ENCODE peak calls at places on chromosome 10, in seven cellular contexts. R is A549, F is ascending aorta, O is heart left ventricle, H is GM23248, L is K562, V is mammary epithelial cell. N is an unnamed sample.

GRCh38 chr10:70430489-70431445 is 10.7 kb downstream of the NODAL start:
- DNase-seq in F (peak), O (no peak), L (no peak), V (peak), R (no peak), H (peak), N (no peak)

GRCh38 chr10:96998329-96998888 is 166.3 kb downstream of the LCOR start:
- DNase-seq in V (no peak), L (no peak), F (peak), H (peak), O (no peak), R (no peak), N (no peak)

GRCh38 chr10:69757553-69758309 is 44.0 kb upstream of the COL13A1 start:
- DNase-seq in H (peak), L (no peak), V (peak), F (peak), O (no peak), R (no peak), N (no peak)

GRCh38 chr10:101221479-101222246 is 7.6 kb downstream of the LBX1 start:
- DNase-seq in R (no peak), V (peak), L (no peak), H (no peak), F (no peak), O (no peak), N (no peak)

GRCh38 chr10:128481152-128481551 is 354.9 kb upstream of the MKI67 start:
- DNase-seq in L (no peak), H (no peak), O (no peak), R (no peak), F (no peak), V (no peak), N (no peak)

GRCh38 chr10:71779641-71780040 is 6.3 kb upstream of the VSIR start:
- DNase-seq in H (no peak), L (no peak), V (no peak), R (no peak), F (no peak), O (peak), N (no peak)

GRCh38 chr10:114311023-114311422 is 72.0 kb downstream of the VWA2 start:
- DNase-seq in F (peak), H (no peak), O (no peak), R (no peak), L (no peak), V (no peak), N (no peak)

GRCh38 chr10:15419279-15419874 is 48.3 kb upstream of the FAM171A1 start:
- DNase-seq in L (peak), F (no peak), R (no peak), V (peak), H (peak), O (no peak), N (peak)

GRCh38 chr10:13483073-13483472 is 45.7 kb downstream of the BEND7 start:
- DNase-seq in R (no peak), F (no peak), V (no peak), O (no peak), H (no peak), L (no peak), N (no peak)

GRCh38 chr10:58590152-58590551 is 77.5 kb downstream of the BICC1 start:
- DNase-seq in F (no peak), R (peak), L (no peak), H (peak), O (no peak), V (peak), N (no peak)

GRCh38 chr10:117373848-117374505 is 1.3 kb downstream of the PDZD8 start:
- DNase-seq in H (peak), F (peak), V (peak), O (peak), L (peak), R (peak), N (no peak)

GRCh38 chr10:24444337-24444736 is 235.4 kb downstream of the KIAA1217 start:
- DNase-seq in L (no peak), R (no peak), H (peak), V (peak), O (no peak), F (no peak), N (no peak)

GRCh38 chr10:4429538-4429937 is 396.5 kb upstream of the AKR1E2 start:
- DNase-seq in R (no peak), V (no peak), O (no peak), L (no peak), F (no peak), H (no peak), N (no peak)

GRCh38 chr10:28681345-28681763 is 4.0 kb downstream of the BAMBI start:
- DNase-seq in V (peak), H (no peak), R (no peak), L (no peak), O (no peak), F (peak), N (no peak)

GRCh38 chr10:71187600-71187999 is 24.8 kb upstream of the UNC5B start:
- DNase-seq in F (no peak), H (no peak), V (no peak), L (no peak), O (no peak), R (no peak), N (no peak)

GRCh38 chr10:58266003-58266825 is 1.5 kb downstream of the IPMK start:
- DNase-seq in O (no peak), V (peak), H (peak), R (peak), L (peak), F (no peak), N (no peak)

GRCh38 chr10:6678211-6678803 is 98.2 kb upstream of the PRKCQ start:
- DNase-seq in R (peak), V (peak), L (peak), F (peak), H (peak), O (no peak), N (peak)

GRCh38 chr10:98096316-98096715 is 38.1 kb upstream of the R3HCC1L start:
- DNase-seq in O (no peak), H (no peak), F (no peak), V (no peak), R (no peak), L (no peak), N (no peak)

GRCh38 chr10:80199828-80200227 is 5.5 kb downstream of the ANXA11 start:
- DNase-seq in L (no peak), O (no peak), H (peak), R (no peak), V (no peak), F (peak), N (no peak)

GRCh38 chr10:104109908-104110662 is 11.9 kb upstream of the SFR1 start:
- DNase-seq in F (no peak), V (peak), O (no peak), R (peak), L (no peak), H (peak), N (peak)
- H3K27ac ChIP-seq in F (no peak), V (peak), O (no peak), R (peak), L (no peak), H (peak), N (peak)

GRCh38 chr10:53023411-53023810 is 250.8 kb upstream of the MBL2 start:
- DNase-seq in L (no peak), O (no peak), R (no peak), F (no peak), V (no peak), H (no peak), N (no peak)
- H3K27ac ChIP-seq in L (no peak), O (no peak), R (no peak), F (no peak), V (no peak), H (no peak), N (no peak)

GRCh38 chr10:130137077-130137448 is 872 bp downstream of the GLRX3 start:
- DNase-seq in V (peak), L (no peak), F (no peak), H (peak), O (no peak), R (peak), N (no peak)

GRCh38 chr10:130137659-130138478 is 1.7 kb downstream of the GLRX3 start:
- DNase-seq in H (no peak), F (no peak), V (no peak), R (no peak), L (no peak), O (no peak), N (no peak)

GRCh38 chr10:130135676-130136213 is 446 bp upstream of the GLRX3 start:
- DNase-seq in F (peak), L (no peak), H (no peak), V (no peak), R (peak), O (no peak), N (no peak)

GRCh38 chr10:130138479-130138866 is 2.3 kb downstream of the GLRX3 start:
- DNase-seq in F (no peak), O (no peak), R (peak), H (peak), V (peak), L (peak), N (peak)

GRCh38 chr10:130136214-130137076 is at the start of gene GLRX3:
- DNase-seq in R (peak), O (peak), V (peak), F (peak), H (peak), L (peak), N (peak)
- H3K27ac ChIP-seq in R (peak), O (peak), V (peak), F (peak), H (peak), L (peak), N (peak)

GRCh38 chr10:95451568-95452524 is 109.3 kb downstream of the SORBS1 start:
- DNase-seq in H (no peak), L (no peak), R (no peak), V (peak), F (peak), O (no peak), N (no peak)
- H3K27ac ChIP-seq in H (no peak), L (no peak), R (no peak), V (peak), F (peak), O (peak), N (no peak)

DNA sequence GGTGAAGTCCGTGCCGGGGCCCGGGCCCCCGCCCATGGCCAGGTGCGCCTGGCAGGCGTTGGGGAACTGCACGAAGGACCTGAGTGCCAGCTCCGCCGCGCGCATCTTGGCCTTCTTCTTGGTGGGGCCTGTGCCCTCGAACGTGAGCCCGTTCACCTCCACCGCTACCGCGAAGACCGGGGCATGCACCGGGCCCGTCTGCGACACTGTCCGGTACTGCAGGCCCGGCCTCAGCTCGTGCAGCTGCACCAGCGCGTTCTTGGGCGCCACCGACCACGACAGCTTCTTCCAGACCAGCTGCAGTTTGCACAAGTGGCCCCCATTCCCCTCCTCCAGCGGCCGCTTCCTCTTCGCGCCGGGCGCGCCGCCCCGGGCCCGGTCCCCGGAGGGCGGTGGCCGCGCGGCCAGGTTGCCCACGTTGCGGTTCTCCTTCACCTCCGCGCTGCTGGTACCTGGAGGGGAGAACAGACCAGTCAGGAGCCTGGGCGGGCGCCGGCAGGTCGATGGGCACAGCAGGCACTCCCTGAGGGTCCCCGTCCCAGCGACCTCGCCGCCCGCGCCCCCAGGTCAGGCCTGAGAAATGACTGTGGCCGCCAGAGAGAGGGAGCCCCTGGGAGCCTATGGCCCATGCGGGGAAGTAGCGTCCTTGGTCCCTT is 307.4 kb downstream of the WDR37 start:
- DNase-seq in H (no peak), O (no peak), V (no peak), F (peak), L (no peak), R (no peak), N (no peak)
- H3K27ac ChIP-seq in H (no peak), O (no peak), V (no peak), F (no peak), L (no peak), R (no peak), N (no peak)

DNA sequence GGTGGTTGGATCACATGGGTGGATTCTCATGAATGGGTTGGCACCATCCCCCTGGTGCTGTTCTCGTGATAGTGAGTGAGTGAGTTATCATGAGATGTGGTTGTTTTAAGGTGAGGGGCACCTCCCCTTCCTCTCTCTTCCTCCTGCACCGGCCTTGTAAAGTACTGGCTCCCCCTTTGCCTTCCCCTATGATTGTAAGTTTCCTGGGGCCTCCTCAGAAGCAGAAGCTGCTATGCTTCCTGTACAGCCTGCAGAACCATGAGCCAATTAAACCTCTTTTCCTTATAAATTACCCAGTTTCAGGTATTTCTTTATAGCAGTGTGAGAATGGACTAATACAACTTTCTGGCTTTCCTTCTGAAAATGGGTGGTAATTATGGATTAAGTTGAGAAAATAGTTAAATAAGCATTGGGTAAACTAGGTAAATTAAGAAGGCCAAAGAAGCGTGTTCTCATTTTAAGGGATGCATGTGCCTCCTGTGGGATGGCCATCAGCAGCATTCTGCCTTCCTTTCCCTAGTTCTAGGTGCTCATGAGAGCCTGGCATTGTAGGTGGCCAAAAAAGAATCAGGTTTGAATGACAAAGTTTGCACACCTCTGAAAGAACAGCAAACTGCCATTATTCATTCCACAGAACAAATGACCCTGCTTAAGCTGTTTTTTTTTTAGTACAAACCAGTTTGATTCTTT is 241.4 kb upstream of the CCDC6 start:
- DNase-seq in H (no peak), L (no peak), V (no peak), F (no peak), O (no peak), R (no peak), N (no peak)
- H3K27ac ChIP-seq in H (no peak), L (no peak), V (no peak), F (peak), O (no peak), R (peak), N (peak)